ENCODE peak calls at places on chromosomes 13 and 19, in nine cellular contexts. T is WTC11, B is SK-N-SH, F is endothelial cell of umbilical vein, Z is HCT116, W is HepG2, S is K562, Q is GM12878, C is A549. L is an unnamed sample.

GRCh38 chr19:623974-624373 is 9.4 kb downstream of the POLRMT start:
- DNase-seq in T (no peak), B (no peak), F (no peak), Z (no peak), W (no peak), S (no peak), Q (no peak), C (peak; percentile 94), L (no peak)

GRCh38 chr13:94268661-94269060 is 210.8 kb downstream of the DCT start:
- DNase-seq in T (no peak), B (no peak), F (no peak), Z (no peak), W (no peak), S (no peak), Q (no peak), C (no peak), L (no peak)

GRCh38 chr13:43569688-43570087 is 217.1 kb downstream of the ENOX1 start:
- DNase-seq in T (no peak), B (no peak), F (no peak), Z (no peak), W (no peak), S (no peak), Q (no peak), C (no peak), L (no peak)

GRCh38 chr13:39527961-39528720 is 74.9 kb downstream of the LHFPL6 start:
- DNase-seq in T (no peak), B (peak; percentile 10), F (peak; percentile 80), Z (peak; percentile 18), W (no peak), S (no peak), Q (no peak), C (peak; percentile 65), L (no peak)

GRCh38 chr19:4870025-4870700 is 2.7 kb upstream of the PLIN3 start:
- DNase-seq in T (no peak), B (no peak), F (peak; percentile 59), Z (peak; percentile 95), W (peak; percentile 98), S (peak; percentile 94), Q (no peak), C (peak; percentile 93), L (peak; percentile 93)

GRCh38 chr19:2983351-2984195 is 6.2 kb downstream of the TLE6 start:
- DNase-seq in T (peak; percentile 80), B (peak; percentile 87), F (peak; percentile 64), Z (no peak), W (no peak), S (no peak), Q (no peak), C (no peak), L (peak; percentile 88)

GRCh38 chr19:852136-853013 is at the start of gene ELANE:
- DNase-seq in T (peak; percentile 10), B (no peak), F (no peak), Z (no peak), W (no peak), S (no peak), Q (no peak), C (no peak), L (no peak)

GRCh38 chr19:28313633-28314032 is 899.3 kb downstream of the UQCRFS1 start:
- DNase-seq in T (no peak), B (no peak), F (peak; percentile 77), Z (no peak), W (no peak), S (no peak), Q (no peak), C (no peak), L (no peak)

GRCh38 chr19:45498411-45499195 is at the start of gene PPM1N:
- DNase-seq in T (peak; percentile 80), B (no peak), F (no peak), Z (no peak), W (no peak), S (peak; percentile 59), Q (no peak), C (no peak), L (peak; percentile 27)

GRCh38 chr19:58181902-58182576 is 822 bp upstream of the ZNF274 start:
- DNase-seq in T (peak; percentile 79), B (no peak), F (peak; percentile 30), Z (no peak), W (peak; percentile 71), S (peak; percentile 84), Q (no peak), C (peak; percentile 82), L (peak; percentile 77)

GRCh38 chr13:98300956-98301641 is 124.0 kb upstream of the RNF113B start:
- DNase-seq in T (no peak), B (no peak), F (peak; percentile 46), Z (no peak), W (peak; percentile 96), S (no peak), Q (no peak), C (no peak), L (no peak)

GRCh38 chr13:32553720-32554119 is 15.1 kb upstream of the N4BP2L2 start:
- DNase-seq in T (no peak), B (no peak), F (no peak), Z (no peak), W (no peak), S (no peak), Q (no peak), C (no peak), L (no peak)

GRCh38 chr13:110448230-110448629 is 113.3 kb downstream of the RAB20 start:
- DNase-seq in T (no peak), B (no peak), F (no peak), Z (peak; percentile 43), W (no peak), S (no peak), Q (no peak), C (no peak), L (no peak)

GRCh38 chr19:47362321-47362720 is 13.2 kb downstream of the DHX34 start:
- DNase-seq in T (no peak), B (peak; percentile 5), F (no peak), Z (no peak), W (no peak), S (no peak), Q (no peak), C (no peak), L (no peak)

GRCh38 chr13:48431987-48432615 is 19.2 kb upstream of the LPAR6 start:
- DNase-seq in T (no peak), B (no peak), F (peak; percentile 70), Z (no peak), W (peak; percentile 7), S (no peak), Q (no peak), C (no peak), L (no peak)

GRCh38 chr19:6772866-6773322 is 386 bp downstream of the VAV1 start:
- DNase-seq in T (no peak), B (no peak), F (no peak), Z (no peak), W (no peak), S (no peak), Q (no peak), C (no peak), L (no peak)

GRCh38 chr13:79776538-79776937 is 295.6 kb downstream of the NDFIP2 start:
- DNase-seq in T (no peak), B (no peak), F (no peak), Z (no peak), W (no peak), S (no peak), Q (no peak), C (no peak), L (peak; percentile 15)

GRCh38 chr13:97191615-97192014 is 30.5 kb upstream of the MBNL2 start:
- DNase-seq in T (no peak), B (no peak), F (no peak), Z (no peak), W (no peak), S (no peak), Q (no peak), C (no peak), L (no peak)

GRCh38 chr13:31908696-31909386 is 122.7 kb upstream of the FRY start:
- DNase-seq in T (no peak), B (no peak), F (no peak), Z (no peak), W (no peak), S (no peak), Q (no peak), C (no peak), L (peak; percentile 54)

GRCh38 chr19:50513746-50514345 is at the start of gene ASPDH:
- DNase-seq in T (no peak), B (peak; percentile 67), F (no peak), Z (no peak), W (no peak), S (peak; percentile 43), Q (no peak), C (no peak), L (no peak)

GRCh38 chr13:33169273-33169980 is 116.1 kb downstream of the STARD13 start:
- DNase-seq in T (no peak), B (no peak), F (peak; percentile 87), Z (no peak), W (no peak), S (no peak), Q (no peak), C (no peak), L (no peak)

GRCh38 chr19:38892841-38893240 is 6.6 kb downstream of the SIRT2 start:
- DNase-seq in T (no peak), B (no peak), F (no peak), Z (no peak), W (no peak), S (no peak), Q (no peak), C (no peak), L (no peak)

GRCh38 chr13:35987572-35988513 is 143.3 kb downstream of the DCLK1 start:
- DNase-seq in T (peak; percentile 54), B (no peak), F (no peak), Z (no peak), W (no peak), S (no peak), Q (no peak), C (no peak), L (no peak)
- TF ChIP-seq MAX in T (peak; percentile 73), B (no peak), F (no peak), Z (no peak), W (no peak), S (no peak), Q (no peak), C (no peak), L (no peak)

GRCh38 chr13:103883152-103883551 is 816.9 kb upstream of the SLC10A2 start:
- DNase-seq in T (peak; percentile 65), B (peak; percentile 56), F (peak; percentile 95), Z (peak; percentile 90), W (peak; percentile 81), S (no peak), Q (no peak), C (peak; percentile 79), L (peak; percentile 40)
- TF ChIP-seq MAX in T (no peak), B (no peak), F (no peak), Z (peak; percentile 59), W (no peak), S (no peak), Q (no peak), C (no peak), L (no peak)

GRCh38 chr13:65638572-65639168 is 1591.5 kb downstream of the PCDH9 start:
- DNase-seq in T (no peak), B (peak; percentile 0), F (peak; percentile 51), Z (peak; percentile 35), W (peak; percentile 16), S (peak; percentile 10), Q (no peak), C (peak; percentile 29), L (peak; percentile 58)
- TF ChIP-seq MAX in T (no peak), B (no peak), F (no peak), Z (no peak), W (no peak), S (no peak), Q (no peak), C (no peak), L (no peak)

DNA sequence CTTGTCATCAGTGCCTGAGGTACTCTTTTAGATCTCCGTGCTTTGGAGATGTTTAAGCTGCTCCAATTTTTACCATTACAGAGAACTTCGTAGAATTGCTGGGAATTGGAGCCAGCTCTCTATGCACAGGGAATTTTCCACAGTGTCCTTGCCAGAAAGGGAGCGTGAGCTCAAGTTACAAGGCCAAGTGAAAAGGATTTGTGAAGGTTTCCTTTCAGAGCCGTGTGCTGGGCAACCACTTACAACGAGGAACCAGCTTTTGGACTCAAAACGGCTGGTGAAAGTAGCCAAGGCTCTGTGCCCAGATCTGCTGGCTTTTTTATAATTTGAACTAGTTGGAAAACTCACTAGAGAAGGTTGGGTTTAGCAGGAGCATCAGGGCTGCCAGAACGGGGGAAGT is 82.5 kb downstream of the NUFIP1 start:
- DNase-seq in T (no peak), B (no peak), F (no peak), Z (no peak), W (no peak), S (no peak), Q (no peak), C (no peak), L (no peak)
- TF ChIP-seq MAX in T (no peak), B (peak; percentile 37), F (no peak), Z (no peak), W (no peak), S (no peak), Q (no peak), C (no peak), L (no peak)

L was measured in NB4.